ENCODE peak calls at places on chromosome 14, in nine cellular contexts. M is activated naive CD8-positive, alpha-beta T cell treated with anti-CD3 and anti-CD28 coated beads for 36 hours; B is RCC 7860; Z is NCI-H2107; D is Panc1; Q is stimulated activated CD8-positive, alpha-beta memory T cell treated with anti-CD3 and anti-CD28 coated beads, Interleukin-7, amount 100 ng/mL, for 4 hours; U is smooth muscle cell of the brain vasculature; W is stimulated activated CD4-positive, alpha-beta T cell treated with anti-CD3 and anti-CD28 coated beads, TNF-alpha, amount 100 ng/mL, for 4 hours; S is left ventricle myocardium inferior. G is an unnamed sample.

GRCh38 chr14:36505892-36506731 is 13.9 kb downstream of the NKX2-1 start:
- DNase-seq in M (no peak), B (no peak), Z (peak; percentile 75), D (no peak), Q (no peak), U (no peak), W (no peak), S (no peak), G (no peak)

GRCh38 chr14:76456200-76456599 is 80.3 kb downstream of the ESRRB start:
- DNase-seq in M (peak; percentile 9), B (peak; percentile 5), Z (no peak), D (no peak), Q (no peak), U (no peak), W (no peak), S (no peak), G (no peak)

GRCh38 chr14:38412654-38413053 is 156.8 kb upstream of the CLEC14A start:
- DNase-seq in M (no peak), B (no peak), Z (no peak), D (no peak), Q (no peak), U (no peak), W (no peak), S (peak; percentile 19), G (no peak)

GRCh38 chr14:76919811-76920571 is 93.8 kb downstream of the LRRC74A start:
- DNase-seq in M (peak; percentile 55), B (peak; percentile 86), Z (peak; percentile 87), D (no peak), Q (no peak), U (no peak), W (no peak), S (peak; percentile 48), G (no peak)

GRCh38 chr14:19823765-19824164 is 20.2 kb downstream of the OR4N2 start:
- DNase-seq in M (no peak), B (no peak), Z (no peak), D (no peak), Q (no peak), U (no peak), W (no peak), S (no peak), G (no peak)

GRCh38 chr14:77031680-77032482 is 3.4 kb upstream of the IRF2BPL start:
- DNase-seq in M (no peak), B (no peak), Z (no peak), D (no peak), Q (no peak), U (no peak), W (no peak), S (no peak), G (no peak)

GRCh38 chr14:102711207-102711606 is 66.0 kb upstream of the TRAF3 start:
- DNase-seq in M (no peak), B (no peak), Z (no peak), D (no peak), Q (no peak), U (no peak), W (no peak), S (no peak), G (no peak)

GRCh38 chr14:53389207-53389606 is 236.1 kb upstream of the DDHD1 start:
- DNase-seq in M (no peak), B (no peak), Z (no peak), D (no peak), Q (no peak), U (no peak), W (no peak), S (no peak), G (no peak)

GRCh38 chr14:95267306-95267705 is 52.4 kb downstream of the CLMN start:
- DNase-seq in M (no peak), B (no peak), Z (no peak), D (no peak), Q (no peak), U (no peak), W (no peak), S (no peak), G (no peak)

GRCh38 chr14:42200951-42201350 is 594.3 kb downstream of the LRFN5 start:
- DNase-seq in M (no peak), B (no peak), Z (no peak), D (no peak), Q (no peak), U (no peak), W (no peak), S (no peak), G (no peak)

GRCh38 chr14:83257466-83258439 is 1724.1 kb upstream of the SEL1L start:
- DNase-seq in M (no peak), B (no peak), Z (no peak), D (no peak), Q (no peak), U (no peak), W (no peak), S (no peak), G (no peak)

GRCh38 chr14:99382071-99382640 is 98.5 kb downstream of the SETD3 start:
- DNase-seq in M (no peak), B (no peak), Z (no peak), D (no peak), Q (no peak), U (no peak), W (no peak), S (no peak), G (no peak)

GRCh38 chr14:52776816-52777215 is 14.6 kb downstream of the GNPNAT1 start:
- DNase-seq in M (no peak), B (no peak), Z (no peak), D (no peak), Q (no peak), U (no peak), W (no peak), S (no peak), G (no peak)

GRCh38 chr14:75675265-75675960 is 14.4 kb downstream of the TTLL5 start:
- DNase-seq in M (no peak), B (no peak), Z (no peak), D (no peak), Q (no peak), U (no peak), W (no peak), S (no peak), G (no peak)

GRCh38 chr14:63478437-63478852 is 64.7 kb downstream of the PPP2R5E start:
- DNase-seq in M (peak; percentile 11), B (no peak), Z (no peak), D (no peak), Q (no peak), U (no peak), W (no peak), S (no peak), G (no peak)

GRCh38 chr14:69887740-69888657 is 8.8 kb downstream of the SMOC1 start:
- DNase-seq in M (no peak), B (no peak), Z (no peak), D (no peak), Q (no peak), U (no peak), W (no peak), S (no peak), G (no peak)

GRCh38 chr14:59926534-59926933 is 6.6 kb downstream of the LRRC9 start:
- DNase-seq in M (no peak), B (no peak), Z (no peak), D (no peak), Q (no peak), U (no peak), W (no peak), S (no peak), G (no peak)

GRCh38 chr14:89641495-89642162 is 224.6 kb upstream of the FOXN3 start:
- DNase-seq in M (no peak), B (no peak), Z (no peak), D (no peak), Q (no peak), U (no peak), W (no peak), S (no peak), G (no peak)

GRCh38 chr14:61553730-61554641 is 141.3 kb upstream of the HIF1A start:
- DNase-seq in M (no peak), B (peak; percentile 86), Z (no peak), D (no peak), Q (no peak), U (no peak), W (no peak), S (no peak), G (no peak)

GRCh38 chr14:61298834-61299233 is 17.7 kb upstream of the TMEM30B start:
- DNase-seq in M (no peak), B (no peak), Z (no peak), D (no peak), Q (no peak), U (no peak), W (no peak), S (no peak), G (no peak)

GRCh38 chr14:49930720-49931119 is 37.8 kb downstream of the ARF6 start:
- DNase-seq in M (no peak), B (no peak), Z (no peak), D (no peak), Q (no peak), U (no peak), W (no peak), S (no peak), G (no peak)

G was measured in T47D.